ENCODE peak calls at places on chromosomes 4 and X, in seven cellular contexts. G is IMR-90; Y is A172; J is activated CD4-positive, alpha-beta T cell treated with anti-CD3 and anti-CD28 coated beads for 1 hour; H is NCI-H1417; T is activated T-helper 9 cell treated with anti-CD3 and anti-CD28 coated beads, Interleukin-2, amount 50 U/mL, for 16 hours; R is stimulated activated CD4-positive, alpha-beta T cell treated with anti-CD3 and anti-CD28 coated beads, Interleukin-1b, Interleukin-23, amount 100 ng/mL, for 24 hours. S is an unnamed sample.

GRCh38 chrX:150730719-150731118 is 37.5 kb downstream of the MTMR1 start:
- DNase-seq in G (peak), Y (no peak), J (no peak), H (no peak), T (no peak), R (no peak), S (no peak)

GRCh38 chrX:84735025-84735424 is 232.8 kb upstream of the HDX start:
- DNase-seq in G (peak), Y (no peak), J (no peak), H (no peak), T (no peak), R (no peak), S (peak)

GRCh38 chr4:129223955-129224354 is 128.0 kb downstream of the C4orf33 start:
- DNase-seq in G (no peak), Y (no peak), J (no peak), H (no peak), T (no peak), R (no peak), S (no peak)

GRCh38 chrX:43827791-43828190 is 54.5 kb downstream of the MAOB start:
- DNase-seq in G (no peak), Y (no peak), J (no peak), H (no peak), T (no peak), R (no peak), S (no peak)

GRCh38 chr4:39354178-39354503 is 12.0 kb downstream of the RFC1 start:
- DNase-seq in G (no peak), Y (peak), J (no peak), H (no peak), T (no peak), R (no peak), S (no peak)

GRCh38 chr4:40264995-40265909 is 68.4 kb downstream of the RHOH start:
- DNase-seq in G (no peak), Y (peak), J (no peak), H (peak), T (no peak), R (no peak), S (peak)

GRCh38 chrX:101291204-101291603 is at the start of gene TAF7L:
- DNase-seq in G (no peak), Y (no peak), J (no peak), H (no peak), T (no peak), R (no peak), S (no peak)

GRCh38 chrX:13085533-13085932 is 41.1 kb upstream of the FAM9C start:
- DNase-seq in G (no peak), Y (no peak), J (no peak), H (no peak), T (no peak), R (no peak), S (peak)

GRCh38 chr4:118745357-118745756 is 60.2 kb downstream of the METTL14 start:
- DNase-seq in G (no peak), Y (no peak), J (no peak), H (no peak), T (no peak), R (no peak), S (no peak)

GRCh38 chr4:6894528-6895498 is 14.8 kb upstream of the TBC1D14 start:
- DNase-seq in G (no peak), Y (no peak), J (no peak), H (no peak), T (no peak), R (no peak), S (no peak)

GRCh38 chr4:56531823-56532222 is 26.2 kb downstream of the ARL9 start:
- DNase-seq in G (no peak), Y (no peak), J (no peak), H (no peak), T (no peak), R (no peak), S (no peak)

GRCh38 chr4:129415001-129415400 is 319.0 kb downstream of the C4orf33 start:
- DNase-seq in G (no peak), Y (no peak), J (no peak), H (no peak), T (no peak), R (no peak), S (no peak)

GRCh38 chr4:7894677-7895181 is 44.9 kb downstream of the AFAP1 start:
- DNase-seq in G (no peak), Y (no peak), J (no peak), H (no peak), T (no peak), R (no peak), S (no peak)